ENCODE peak calls at places on chromosomes 6 and 20, in nine cellular contexts. O is mucosa of descending colon; A is A549; S is prostate gland; X is Panc1; C is CD8-positive, alpha-beta T cell; M is heart right ventricle; V is GM23338; B is suprapubic skin. Q is an unnamed sample.
A peak's percentile ranks its signal among the peaks of the same experiment; 100 is the strongest.

GRCh38 chr6:9711313-9711712 is 703.6 kb downstream of the TFAP2A start:
- DNase-seq in O (no peak), A (no peak), S (no peak), X (no peak), C (no peak), M (no peak), V (no peak), B (no peak), Q (no peak)

GRCh38 chr6:157513004-157513603 is 132.1 kb downstream of the ZDHHC14 start:
- DNase-seq in O (no peak), A (no peak), S (no peak), X (no peak), C (no peak), M (no peak), V (no peak), B (no peak), Q (no peak)

GRCh38 chr6:10531513-10531912 is 10.4 kb downstream of the GCNT2 start:
- DNase-seq in O (no peak), A (no peak), S (no peak), X (no peak), C (no peak), M (no peak), V (no peak), B (no peak), Q (no peak)

GRCh38 chr6:37173573-37174195 is 3.7 kb downstream of the PIM1 start:
- DNase-seq in O (no peak), A (no peak), S (no peak), X (no peak), C (peak; percentile 44), M (no peak), V (no peak), B (no peak), Q (no peak)

GRCh38 chr6:129786548-129786947 is 74.6 kb downstream of the TMEM244 start:
- DNase-seq in O (no peak), A (peak; percentile 13), S (no peak), X (no peak), C (no peak), M (no peak), V (no peak), B (no peak), Q (no peak)

GRCh38 chr6:51398064-51398740 is 579.5 kb downstream of the TFAP2B start:
- DNase-seq in O (no peak), A (no peak), S (no peak), X (peak; percentile 18), C (no peak), M (no peak), V (peak; percentile 10), B (no peak), Q (no peak)

GRCh38 chr6:142302427-142303190 is 802 bp downstream of the ADGRG6 start:
- DNase-seq in O (no peak), A (peak; percentile 74), S (peak; percentile 51), X (no peak), C (no peak), M (no peak), V (peak; percentile 45), B (peak; percentile 66), Q (no peak)

GRCh38 chr6:79946242-79946641 is 1.1 kb downstream of the ELOVL4 start:
- DNase-seq in O (no peak), A (peak; percentile 23), S (no peak), X (no peak), C (no peak), M (no peak), V (peak; percentile 74), B (no peak), Q (no peak)

GRCh38 chr6:96917098-96917497 is 7.4 kb upstream of the KLHL32 start:
- DNase-seq in O (no peak), A (no peak), S (no peak), X (no peak), C (no peak), M (no peak), V (no peak), B (no peak), Q (no peak)

GRCh38 chr20:37223053-37223452 is 38.6 kb downstream of the GHRH start:
- DNase-seq in O (peak; percentile 30), A (peak; percentile 29), S (no peak), X (no peak), C (no peak), M (no peak), V (no peak), B (no peak), Q (no peak)

GRCh38 chr6:110295451-110296145 is 62.6 kb downstream of the METTL24 start:
- DNase-seq in O (no peak), A (no peak), S (no peak), X (no peak), C (no peak), M (no peak), V (no peak), B (no peak), Q (no peak)

GRCh38 chr20:25984933-25985332 is 288.3 kb upstream of the ZNF337 start:
- DNase-seq in O (no peak), A (no peak), S (no peak), X (no peak), C (peak; percentile 53), M (peak; percentile 40), V (no peak), B (no peak), Q (peak; percentile 58)

GRCh38 chr6:88734544-88734943 is 228.9 kb downstream of the RNGTT start:
- DNase-seq in O (no peak), A (no peak), S (no peak), X (no peak), C (no peak), M (no peak), V (no peak), B (no peak), Q (no peak)

GRCh38 chr6:88725111-88725711 is 238.2 kb downstream of the RNGTT start:
- DNase-seq in O (no peak), A (no peak), S (no peak), X (no peak), C (no peak), M (peak; percentile 26), V (peak; percentile 96), B (no peak), Q (peak; percentile 22)

GRCh38 chr6:88728756-88729155 is 234.7 kb downstream of the RNGTT start:
- DNase-seq in O (no peak), A (no peak), S (no peak), X (no peak), C (no peak), M (no peak), V (peak; percentile 73), B (no peak), Q (no peak)

GRCh38 chr6:88730602-88731001 is 232.8 kb downstream of the RNGTT start:
- DNase-seq in O (no peak), A (peak; percentile 63), S (no peak), X (no peak), C (no peak), M (no peak), V (peak; percentile 82), B (no peak), Q (no peak)
- H3K4me3 ChIP-seq in O (no peak overlapping the region), A (no peak overlapping the region), S (no peak overlapping the region), X (no peak overlapping the region), C (no peak overlapping the region), M (no peak overlapping the region), V (peak overlapping the region; percentile 26), B (no peak overlapping the region), Q (no peak overlapping the region)

GRCh38 chr6:162856885-162857284 is 129.1 kb downstream of the PACRG start:
- DNase-seq in O (peak; percentile 62), A (peak; percentile 43), S (peak; percentile 57), X (peak; percentile 20), C (no peak), M (no peak), V (peak; percentile 91), B (no peak), Q (no peak)
- TF ChIP-seq CTCF in O (no peak), A (peak; percentile 37), S (no peak), X (peak; percentile 75), C (no peak), M (peak; percentile 49), V (peak; percentile 64), B (no peak), Q (peak; percentile 69)

DNA sequence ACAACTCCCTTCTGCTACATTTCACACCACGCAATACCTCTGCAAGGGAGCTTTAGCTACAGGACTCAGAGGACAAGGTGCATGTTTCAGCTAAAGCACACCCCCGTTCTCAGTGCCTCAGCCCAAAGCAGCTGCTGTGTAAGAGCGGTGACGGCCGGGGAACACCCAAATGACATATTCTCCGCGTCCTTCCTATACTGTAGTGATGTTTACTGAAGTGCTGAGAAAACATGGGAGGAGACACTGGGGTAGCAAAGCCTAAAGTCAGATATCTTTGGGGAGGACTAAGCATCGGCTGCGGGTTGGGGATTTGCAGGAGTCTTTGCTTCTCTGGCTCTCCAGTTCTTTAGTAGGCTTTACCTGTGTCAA is 1.7 kb downstream of the SLC22A23 start:
- DNase-seq in O (peak; percentile 66), A (no peak), S (peak; percentile 33), X (no peak), C (peak; percentile 43), M (no peak), V (no peak), B (no peak), Q (no peak)
- H3K4me1 ChIP-seq in O (no peaks in the 10 kb centered on the region), A (peaks cover 30% of the 10 kb centered on the region), S (no peaks in the 10 kb centered on the region), X (peaks cover 16% of the 10 kb centered on the region), C (peaks cover 22% of the 10 kb centered on the region), M (peaks cover 40% of the 10 kb centered on the region), V (peaks cover 55% of the 10 kb centered on the region), B (peaks cover 49% of the 10 kb centered on the region), Q (peaks cover 39% of the 10 kb centered on the region)

DNA sequence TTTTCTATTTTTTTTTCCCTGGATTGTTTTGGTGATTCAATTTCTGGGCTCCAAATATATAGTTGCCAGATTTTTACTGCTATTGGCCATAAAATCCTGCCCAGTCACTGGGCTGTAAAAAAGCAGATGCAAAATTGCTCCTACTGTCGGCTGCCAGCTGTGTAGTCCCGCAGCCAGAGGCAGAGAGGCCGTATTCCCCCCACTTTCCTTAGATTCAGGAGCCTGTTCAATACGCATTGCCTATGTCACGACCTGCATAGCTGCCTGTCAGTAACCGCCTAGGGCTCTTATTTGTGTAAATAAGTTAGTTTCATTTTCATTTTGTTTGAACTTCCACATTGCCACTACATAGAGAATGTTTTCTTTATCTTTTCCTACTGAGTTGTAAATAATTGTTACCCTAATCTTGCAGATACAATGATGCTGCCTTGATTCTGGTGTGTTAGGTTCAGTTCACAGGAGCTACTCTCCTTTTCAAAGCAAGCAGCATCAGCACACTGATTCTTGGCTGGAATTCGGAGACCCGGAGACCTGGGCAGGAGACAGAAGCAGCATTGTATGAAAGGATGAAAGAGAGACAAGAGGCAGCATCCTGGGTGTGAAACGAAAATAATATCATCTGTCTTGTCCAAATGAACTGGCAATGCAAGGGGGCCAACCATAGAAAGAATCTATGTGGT is 46.0 kb upstream of the UST start:
- DNase-seq in O (peak; percentile 21), A (no peak), S (no peak), X (no peak), C (no peak), M (no peak), V (peak; percentile 37), B (no peak), Q (no peak)
- H3K4me3 ChIP-seq in O (no peak overlapping the region), A (peak overlapping the region; percentile 30), S (peak overlapping the region; percentile 23), X (peak overlapping the region; percentile 48), C (peak overlapping the region; percentile 36), M (peak overlapping the region; percentile 27), V (no peak overlapping the region), B (peak overlapping the region; percentile 35), Q (peak overlapping the region; percentile 48)

GRCh38 chr6:35568967-35569606 is 56.4 kb upstream of the TULP1 start:
- DNase-seq in O (peak; percentile 46), A (peak; percentile 12), S (no peak), X (no peak), C (peak; percentile 41), M (peak; percentile 40), V (peak; percentile 72), B (peak; percentile 79), Q (peak; percentile 51)
- TF ChIP-seq CTCF in O (no peak), A (no peak), S (no peak), X (peak; percentile 66), C (no peak), M (peak; percentile 24), V (peak; percentile 63), B (no peak), Q (peak; percentile 45)

Q was measured in left ventricle myocardium inferior.